ENCODE peak calls at places on chromosome 13, in seven cellular contexts. One of them, this sample, is unnamed.
A peak's percentile ranks its signal among the peaks of the same experiment; 100 is the strongest.

GRCh38 chr13:98199480-98199879 is 22.4 kb upstream of the RNF113B start:
- DNase-seq in cardiac fibroblast: no peak
- DNase-seq in HFFc6: no peak
- DNase-seq in T-helper 2 cell: no peak
- DNase-seq in tibial artery: no peak
- DNase-seq in left kidney: no peak
- DNase-seq in stimulated activated CD4-positive, alpha-beta T cell treated with anti-CD3 and anti-CD28 coated beads, Interleukin-15, amount 100 ng/mL, for 1 hour: no peak
- DNase-seq in this sample: no peak

GRCh38 chr13:99227909-99228688 is 27.4 kb downstream of the UBAC2 start:
- DNase-seq in cardiac fibroblast: no peak
- DNase-seq in HFFc6: no peak
- DNase-seq in T-helper 2 cell: no peak
- DNase-seq in tibial artery: no peak
- DNase-seq in left kidney: no peak
- DNase-seq in stimulated activated CD4-positive, alpha-beta T cell treated with anti-CD3 and anti-CD28 coated beads, Interleukin-15, amount 100 ng/mL, for 1 hour: no peak
- DNase-seq in this sample: no peak

GRCh38 chr13:49308104-49308875 is 60.6 kb downstream of the CDADC1 start:
- DNase-seq in cardiac fibroblast: peak; percentile 71
- DNase-seq in HFFc6: no peak
- DNase-seq in T-helper 2 cell: no peak
- DNase-seq in tibial artery: peak; percentile 96
- DNase-seq in left kidney: peak; percentile 55
- DNase-seq in stimulated activated CD4-positive, alpha-beta T cell treated with anti-CD3 and anti-CD28 coated beads, Interleukin-15, amount 100 ng/mL, for 1 hour: no peak
- DNase-seq in this sample: no peak

GRCh38 chr13:21342699-21343442 is 116.2 kb downstream of the ZDHHC20 start:
- DNase-seq in cardiac fibroblast: no peak
- DNase-seq in HFFc6: no peak
- DNase-seq in T-helper 2 cell: no peak
- DNase-seq in tibial artery: no peak
- DNase-seq in left kidney: no peak
- DNase-seq in stimulated activated CD4-positive, alpha-beta T cell treated with anti-CD3 and anti-CD28 coated beads, Interleukin-15, amount 100 ng/mL, for 1 hour: no peak
- DNase-seq in this sample: no peak

GRCh38 chr13:39913928-39914327 is 258.5 kb downstream of the COG6 start:
- DNase-seq in cardiac fibroblast: peak; percentile 94
- DNase-seq in HFFc6: no peak
- DNase-seq in T-helper 2 cell: no peak
- DNase-seq in tibial artery: peak; percentile 61
- DNase-seq in left kidney: no peak
- DNase-seq in stimulated activated CD4-positive, alpha-beta T cell treated with anti-CD3 and anti-CD28 coated beads, Interleukin-15, amount 100 ng/mL, for 1 hour: no peak
- DNase-seq in this sample: no peak

GRCh38 chr13:111530137-111530536 is 209.7 kb downstream of the TEX29 start:
- DNase-seq in cardiac fibroblast: no peak
- DNase-seq in HFFc6: no peak
- DNase-seq in T-helper 2 cell: no peak
- DNase-seq in tibial artery: no peak
- DNase-seq in left kidney: no peak
- DNase-seq in stimulated activated CD4-positive, alpha-beta T cell treated with anti-CD3 and anti-CD28 coated beads, Interleukin-15, amount 100 ng/mL, for 1 hour: no peak
- DNase-seq in this sample: no peak

GRCh38 chr13:36377822-36378480 is 31.8 kb upstream of the SPART start:
- DNase-seq in cardiac fibroblast: peak; percentile 11
- DNase-seq in HFFc6: peak; percentile 29
- DNase-seq in T-helper 2 cell: no peak
- DNase-seq in tibial artery: no peak
- DNase-seq in left kidney: no peak
- DNase-seq in stimulated activated CD4-positive, alpha-beta T cell treated with anti-CD3 and anti-CD28 coated beads, Interleukin-15, amount 100 ng/mL, for 1 hour: no peak
- DNase-seq in this sample: no peak

GRCh38 chr13:48561461-48562224 is 28.8 kb upstream of the RCBTB2 start:
- DNase-seq in cardiac fibroblast: no peak
- DNase-seq in HFFc6: no peak
- DNase-seq in T-helper 2 cell: no peak
- DNase-seq in tibial artery: no peak
- DNase-seq in left kidney: no peak
- DNase-seq in stimulated activated CD4-positive, alpha-beta T cell treated with anti-CD3 and anti-CD28 coated beads, Interleukin-15, amount 100 ng/mL, for 1 hour: no peak
- DNase-seq in this sample: no peak

GRCh38 chr13:37870895-37871550 is 1.5 kb upstream of the TRPC4 start:
- DNase-seq in cardiac fibroblast: peak; percentile 78
- DNase-seq in HFFc6: peak; percentile 50
- DNase-seq in T-helper 2 cell: no peak
- DNase-seq in tibial artery: no peak
- DNase-seq in left kidney: peak; percentile 8
- DNase-seq in stimulated activated CD4-positive, alpha-beta T cell treated with anti-CD3 and anti-CD28 coated beads, Interleukin-15, amount 100 ng/mL, for 1 hour: no peak
- DNase-seq in this sample: no peak

GRCh38 chr13:43785681-43786471 is 896 bp downstream of the ENOX1 start:
- DNase-seq in cardiac fibroblast: peak; percentile 82
- DNase-seq in HFFc6: peak; percentile 40
- DNase-seq in T-helper 2 cell: no peak
- DNase-seq in tibial artery: peak; percentile 80
- DNase-seq in left kidney: peak; percentile 95
- DNase-seq in stimulated activated CD4-positive, alpha-beta T cell treated with anti-CD3 and anti-CD28 coated beads, Interleukin-15, amount 100 ng/mL, for 1 hour: peak; percentile 1
- DNase-seq in this sample: peak; percentile 26

GRCh38 chr13:41909524-41909923 is 51.4 kb downstream of the VWA8 start:
- DNase-seq in cardiac fibroblast: peak; percentile 29
- DNase-seq in HFFc6: no peak
- DNase-seq in T-helper 2 cell: no peak
- DNase-seq in tibial artery: no peak
- DNase-seq in left kidney: no peak
- DNase-seq in stimulated activated CD4-positive, alpha-beta T cell treated with anti-CD3 and anti-CD28 coated beads, Interleukin-15, amount 100 ng/mL, for 1 hour: no peak
- DNase-seq in this sample: no peak

GRCh38 chr13:72508392-72508791 is 219.0 kb downstream of the MZT1 start:
- DNase-seq in cardiac fibroblast: no peak
- DNase-seq in HFFc6: no peak
- DNase-seq in T-helper 2 cell: no peak
- DNase-seq in tibial artery: no peak
- DNase-seq in left kidney: peak; percentile 26
- DNase-seq in stimulated activated CD4-positive, alpha-beta T cell treated with anti-CD3 and anti-CD28 coated beads, Interleukin-15, amount 100 ng/mL, for 1 hour: no peak
- DNase-seq in this sample: no peak

GRCh38 chr13:32297206-32297605 is 18.0 kb downstream of the ZAR1L start:
- DNase-seq in cardiac fibroblast: no peak
- DNase-seq in HFFc6: no peak
- DNase-seq in T-helper 2 cell: no peak
- DNase-seq in tibial artery: no peak
- DNase-seq in left kidney: no peak
- DNase-seq in stimulated activated CD4-positive, alpha-beta T cell treated with anti-CD3 and anti-CD28 coated beads, Interleukin-15, amount 100 ng/mL, for 1 hour: no peak
- DNase-seq in this sample: no peak

GRCh38 chr13:41597348-41598041 is 140.1 kb downstream of the RGCC start:
- DNase-seq in cardiac fibroblast: peak; percentile 64
- DNase-seq in HFFc6: peak; percentile 30
- DNase-seq in T-helper 2 cell: no peak
- DNase-seq in tibial artery: no peak
- DNase-seq in left kidney: no peak
- DNase-seq in stimulated activated CD4-positive, alpha-beta T cell treated with anti-CD3 and anti-CD28 coated beads, Interleukin-15, amount 100 ng/mL, for 1 hour: no peak
- DNase-seq in this sample: no peak

GRCh38 chr13:82833928-82834327 is 1048.3 kb downstream of the SLITRK1 start:
- DNase-seq in cardiac fibroblast: peak; percentile 2
- DNase-seq in HFFc6: peak; percentile 29
- DNase-seq in T-helper 2 cell: no peak
- DNase-seq in tibial artery: no peak
- DNase-seq in left kidney: no peak
- DNase-seq in stimulated activated CD4-positive, alpha-beta T cell treated with anti-CD3 and anti-CD28 coated beads, Interleukin-15, amount 100 ng/mL, for 1 hour: no peak
- DNase-seq in this sample: no peak

GRCh38 chr13:60135344-60135743 is 28.4 kb downstream of the DIAPH3 start:
- DNase-seq in cardiac fibroblast: no peak
- DNase-seq in HFFc6: no peak
- DNase-seq in T-helper 2 cell: no peak
- DNase-seq in tibial artery: no peak
- DNase-seq in left kidney: no peak
- DNase-seq in stimulated activated CD4-positive, alpha-beta T cell treated with anti-CD3 and anti-CD28 coated beads, Interleukin-15, amount 100 ng/mL, for 1 hour: no peak
- DNase-seq in this sample: no peak

GRCh38 chr13:41746259-41746658 is 214.7 kb downstream of the VWA8 start:
- DNase-seq in cardiac fibroblast: peak; percentile 44
- DNase-seq in HFFc6: peak; percentile 66
- DNase-seq in T-helper 2 cell: no peak
- DNase-seq in tibial artery: no peak
- DNase-seq in left kidney: no peak
- DNase-seq in stimulated activated CD4-positive, alpha-beta T cell treated with anti-CD3 and anti-CD28 coated beads, Interleukin-15, amount 100 ng/mL, for 1 hour: no peak
- DNase-seq in this sample: no peak

GRCh38 chr13:27952931-27953670 is 16.0 kb downstream of the CDX2 start:
- DNase-seq in cardiac fibroblast: no peak
- DNase-seq in HFFc6: no peak
- DNase-seq in T-helper 2 cell: no peak
- DNase-seq in tibial artery: no peak
- DNase-seq in left kidney: peak; percentile 41
- DNase-seq in stimulated activated CD4-positive, alpha-beta T cell treated with anti-CD3 and anti-CD28 coated beads, Interleukin-15, amount 100 ng/mL, for 1 hour: no peak
- DNase-seq in this sample: no peak

GRCh38 chr13:98535501-98536357 is 41.2 kb downstream of the STK24 start:
- DNase-seq in cardiac fibroblast: peak; percentile 19
- DNase-seq in HFFc6: no peak
- DNase-seq in T-helper 2 cell: no peak
- DNase-seq in tibial artery: no peak
- DNase-seq in left kidney: no peak
- DNase-seq in stimulated activated CD4-positive, alpha-beta T cell treated with anti-CD3 and anti-CD28 coated beads, Interleukin-15, amount 100 ng/mL, for 1 hour: no peak
- DNase-seq in this sample: no peak

GRCh38 chr13:102643656-102644055 is 46.9 kb downstream of the TPP2 start:
- DNase-seq in cardiac fibroblast: no peak
- DNase-seq in HFFc6: no peak
- DNase-seq in T-helper 2 cell: no peak
- DNase-seq in tibial artery: no peak
- DNase-seq in left kidney: no peak
- DNase-seq in stimulated activated CD4-positive, alpha-beta T cell treated with anti-CD3 and anti-CD28 coated beads, Interleukin-15, amount 100 ng/mL, for 1 hour: no peak
- DNase-seq in this sample: no peak

GRCh38 chr13:111540486-111540885 is 220.0 kb downstream of the TEX29 start:
- DNase-seq in cardiac fibroblast: no peak
- DNase-seq in HFFc6: no peak
- DNase-seq in T-helper 2 cell: no peak
- DNase-seq in tibial artery: peak; percentile 23
- DNase-seq in left kidney: no peak
- DNase-seq in stimulated activated CD4-positive, alpha-beta T cell treated with anti-CD3 and anti-CD28 coated beads, Interleukin-15, amount 100 ng/mL, for 1 hour: no peak
- DNase-seq in this sample: no peak